ENCODE peak calls at places on chromosomes 5 and 9, in six cellular contexts. One of them, this sample, is unnamed.

GRCh38 chr5:56649569-56649968 is 165.8 kb upstream of the MAP3K1 start:
- DNase-seq in EH: peak; percentile 62
- DNase-seq in SW 1271: no peak
- DNase-seq in NCI-H1092 treated with DMSO at 0.1 percent for 48 hours: no peak
- DNase-seq in HTR-8/SVneo: no peak
- DNase-seq in fibroblast of pulmonary artery: peak; percentile 50
- DNase-seq in this sample: no peak

GRCh38 chr5:38830521-38831051 is 15.2 kb upstream of the OSMR start:
- DNase-seq in EH: peak; percentile 44
- DNase-seq in SW 1271: peak; percentile 38
- DNase-seq in NCI-H1092 treated with DMSO at 0.1 percent for 48 hours: no peak
- DNase-seq in HTR-8/SVneo: no peak
- DNase-seq in fibroblast of pulmonary artery: peak; percentile 59
- DNase-seq in this sample: no peak

GRCh38 chr5:120366047-120366446 is 98.1 kb upstream of the PRR16 start:
- DNase-seq in EH: peak; percentile 35
- DNase-seq in SW 1271: no peak
- DNase-seq in NCI-H1092 treated with DMSO at 0.1 percent for 48 hours: no peak
- DNase-seq in HTR-8/SVneo: no peak
- DNase-seq in fibroblast of pulmonary artery: peak; percentile 21
- DNase-seq in this sample: no peak

GRCh38 chr5:36422957-36423356 is 121.3 kb upstream of the RANBP3L start:
- DNase-seq in EH: no peak
- DNase-seq in SW 1271: no peak
- DNase-seq in NCI-H1092 treated with DMSO at 0.1 percent for 48 hours: no peak
- DNase-seq in HTR-8/SVneo: no peak
- DNase-seq in fibroblast of pulmonary artery: no peak
- DNase-seq in this sample: no peak

GRCh38 chr5:145484195-145484594 is 350.9 kb downstream of the PRELID2 start:
- DNase-seq in EH: peak; percentile 79
- DNase-seq in SW 1271: peak; percentile 32
- DNase-seq in NCI-H1092 treated with DMSO at 0.1 percent for 48 hours: no peak
- DNase-seq in HTR-8/SVneo: peak; percentile 15
- DNase-seq in fibroblast of pulmonary artery: peak; percentile 65
- DNase-seq in this sample: no peak

GRCh38 chr5:170554566-170555267 is 50.9 kb downstream of the KCNIP1 start:
- DNase-seq in EH: peak; percentile 6
- DNase-seq in SW 1271: no peak
- DNase-seq in NCI-H1092 treated with DMSO at 0.1 percent for 48 hours: peak; percentile 37
- DNase-seq in HTR-8/SVneo: no peak
- DNase-seq in fibroblast of pulmonary artery: peak; percentile 61
- DNase-seq in this sample: peak; percentile 47

GRCh38 chr9:90915693-90916092 is 114.1 kb downstream of the SYK start:
- DNase-seq in EH: peak; percentile 22
- DNase-seq in SW 1271: peak; percentile 20
- DNase-seq in NCI-H1092 treated with DMSO at 0.1 percent for 48 hours: no peak
- DNase-seq in HTR-8/SVneo: no peak
- DNase-seq in fibroblast of pulmonary artery: peak; percentile 17
- DNase-seq in this sample: no peak

GRCh38 chr5:123035950-123036390 is 555 bp downstream of the PPIC start:
- DNase-seq in EH: peak; percentile 64
- DNase-seq in SW 1271: peak; percentile 63
- DNase-seq in NCI-H1092 treated with DMSO at 0.1 percent for 48 hours: no peak
- DNase-seq in HTR-8/SVneo: peak; percentile 31
- DNase-seq in fibroblast of pulmonary artery: peak; percentile 50
- DNase-seq in this sample: no peak

GRCh38 chr5:11012295-11012694 is 251.3 kb upstream of the DAP start:
- DNase-seq in EH: no peak
- DNase-seq in SW 1271: no peak
- DNase-seq in NCI-H1092 treated with DMSO at 0.1 percent for 48 hours: no peak
- DNase-seq in HTR-8/SVneo: no peak
- DNase-seq in fibroblast of pulmonary artery: no peak
- DNase-seq in this sample: no peak

GRCh38 chr5:17415282-17415681 is 82.7 kb upstream of the TAF11L2 start:
- DNase-seq in EH: no peak
- DNase-seq in SW 1271: no peak
- DNase-seq in NCI-H1092 treated with DMSO at 0.1 percent for 48 hours: no peak
- DNase-seq in HTR-8/SVneo: no peak
- DNase-seq in fibroblast of pulmonary artery: no peak
- DNase-seq in this sample: no peak

GRCh38 chr9:88084816-88085215 is 53.5 kb downstream of the SPATA31C2 start:
- DNase-seq in EH: peak; percentile 5
- DNase-seq in SW 1271: no peak
- DNase-seq in NCI-H1092 treated with DMSO at 0.1 percent for 48 hours: no peak
- DNase-seq in HTR-8/SVneo: no peak
- DNase-seq in fibroblast of pulmonary artery: peak; percentile 9
- DNase-seq in this sample: no peak

GRCh38 chr5:180494510-180495181 is 467 bp downstream of the CNOT6 start:
- DNase-seq in EH: peak; percentile 42
- DNase-seq in SW 1271: peak; percentile 54
- DNase-seq in NCI-H1092 treated with DMSO at 0.1 percent for 48 hours: peak; percentile 46
- DNase-seq in HTR-8/SVneo: peak; percentile 31
- DNase-seq in fibroblast of pulmonary artery: no peak
- DNase-seq in this sample: no peak

GRCh38 chr9:135307314-135307713 is 172.3 kb upstream of the PPP1R26 start:
- DNase-seq in EH: no peak
- DNase-seq in SW 1271: no peak
- DNase-seq in NCI-H1092 treated with DMSO at 0.1 percent for 48 hours: no peak
- DNase-seq in HTR-8/SVneo: no peak
- DNase-seq in fibroblast of pulmonary artery: no peak
- DNase-seq in this sample: peak; percentile 71

GRCh38 chr9:133641396-133641655 is 5.2 kb downstream of the DBH start:
- DNase-seq in EH: no peak
- DNase-seq in SW 1271: no peak
- DNase-seq in NCI-H1092 treated with DMSO at 0.1 percent for 48 hours: no peak
- DNase-seq in HTR-8/SVneo: no peak
- DNase-seq in fibroblast of pulmonary artery: no peak
- DNase-seq in this sample: no peak

GRCh38 chr5:166768536-166768935 is 1522.9 kb upstream of the WWC1 start:
- DNase-seq in EH: no peak
- DNase-seq in SW 1271: no peak
- DNase-seq in NCI-H1092 treated with DMSO at 0.1 percent for 48 hours: no peak
- DNase-seq in HTR-8/SVneo: no peak
- DNase-seq in fibroblast of pulmonary artery: peak; percentile 59
- DNase-seq in this sample: no peak

GRCh38 chr5:138974227-138975063 is 99.3 kb upstream of the LRRTM2 start:
- DNase-seq in EH: no peak
- DNase-seq in SW 1271: no peak
- DNase-seq in NCI-H1092 treated with DMSO at 0.1 percent for 48 hours: no peak
- DNase-seq in HTR-8/SVneo: no peak
- DNase-seq in fibroblast of pulmonary artery: peak; percentile 87
- DNase-seq in this sample: no peak

GRCh38 chr5:178479261-178479660 is 110.9 kb downstream of the COL23A1 start:
- DNase-seq in EH: no peak
- DNase-seq in SW 1271: no peak
- DNase-seq in NCI-H1092 treated with DMSO at 0.1 percent for 48 hours: no peak
- DNase-seq in HTR-8/SVneo: no peak
- DNase-seq in fibroblast of pulmonary artery: no peak
- DNase-seq in this sample: no peak

GRCh38 chr9:73093740-73094379 is 57.8 kb upstream of the ANXA1 start:
- DNase-seq in EH: peak; percentile 48
- DNase-seq in SW 1271: no peak
- DNase-seq in NCI-H1092 treated with DMSO at 0.1 percent for 48 hours: no peak
- DNase-seq in HTR-8/SVneo: no peak
- DNase-seq in fibroblast of pulmonary artery: peak; percentile 21
- DNase-seq in this sample: no peak

GRCh38 chr5:56564451-56565223 is 250.7 kb upstream of the MAP3K1 start:
- DNase-seq in EH: peak; percentile 78
- DNase-seq in SW 1271: no peak
- DNase-seq in NCI-H1092 treated with DMSO at 0.1 percent for 48 hours: no peak
- DNase-seq in HTR-8/SVneo: no peak
- DNase-seq in fibroblast of pulmonary artery: peak; percentile 89
- DNase-seq in this sample: peak; percentile 37

GRCh38 chr9:33229359-33230120 is 10.4 kb upstream of the SPINK4 start:
- DNase-seq in EH: no peak
- DNase-seq in SW 1271: no peak
- DNase-seq in NCI-H1092 treated with DMSO at 0.1 percent for 48 hours: peak; percentile 16
- DNase-seq in HTR-8/SVneo: peak; percentile 18
- DNase-seq in fibroblast of pulmonary artery: no peak
- DNase-seq in this sample: peak; percentile 97

GRCh38 chr5:110853267-110853666 is 114.5 kb downstream of the SLC25A46 start:
- DNase-seq in EH: peak; percentile 8
- DNase-seq in SW 1271: no peak
- DNase-seq in NCI-H1092 treated with DMSO at 0.1 percent for 48 hours: no peak
- DNase-seq in HTR-8/SVneo: no peak
- DNase-seq in fibroblast of pulmonary artery: peak; percentile 52
- DNase-seq in this sample: no peak

GRCh38 chr5:157479166-157479565 is 19.2 kb downstream of the NIPAL4 start:
- DNase-seq in EH: no peak
- DNase-seq in SW 1271: no peak
- DNase-seq in NCI-H1092 treated with DMSO at 0.1 percent for 48 hours: no peak
- DNase-seq in HTR-8/SVneo: no peak
- DNase-seq in fibroblast of pulmonary artery: peak; percentile 5
- DNase-seq in this sample: no peak

GRCh38 chr5:23257656-23258055 is 249.8 kb upstream of the PRDM9 start:
- DNase-seq in EH: no peak
- DNase-seq in SW 1271: no peak
- DNase-seq in NCI-H1092 treated with DMSO at 0.1 percent for 48 hours: no peak
- DNase-seq in HTR-8/SVneo: no peak
- DNase-seq in fibroblast of pulmonary artery: no peak
- DNase-seq in this sample: no peak

GRCh38 chr5:160787247-160787646 is 64.8 kb downstream of the ATP10B start:
- DNase-seq in EH: no peak
- DNase-seq in SW 1271: no peak
- DNase-seq in NCI-H1092 treated with DMSO at 0.1 percent for 48 hours: peak; percentile 30
- DNase-seq in HTR-8/SVneo: no peak
- DNase-seq in fibroblast of pulmonary artery: peak; percentile 0
- DNase-seq in this sample: no peak

GRCh38 chr5:169906745-169907649 is 73.3 kb downstream of the INSYN2B start:
- DNase-seq in EH: peak; percentile 37
- DNase-seq in SW 1271: no peak
- DNase-seq in NCI-H1092 treated with DMSO at 0.1 percent for 48 hours: peak; percentile 31
- DNase-seq in HTR-8/SVneo: no peak
- DNase-seq in fibroblast of pulmonary artery: no peak
- DNase-seq in this sample: no peak

GRCh38 chr9:127779136-127779981 is 893 bp upstream of the SH2D3C start:
- DNase-seq in EH: no peak
- DNase-seq in SW 1271: no peak
- DNase-seq in NCI-H1092 treated with DMSO at 0.1 percent for 48 hours: no peak
- DNase-seq in HTR-8/SVneo: no peak
- DNase-seq in fibroblast of pulmonary artery: peak; percentile 45
- DNase-seq in this sample: no peak

GRCh38 chr9:109254317-109254716 is 66.5 kb downstream of the EPB41L4B start:
- DNase-seq in EH: peak; percentile 77
- DNase-seq in SW 1271: no peak
- DNase-seq in NCI-H1092 treated with DMSO at 0.1 percent for 48 hours: no peak
- DNase-seq in HTR-8/SVneo: no peak
- DNase-seq in fibroblast of pulmonary artery: peak; percentile 64
- DNase-seq in this sample: no peak

This sample was measured in DMS79 treated with DMSO at 0.1 percent for 48 hours.